ENCODE peak calls at places on chromosome 10, in four cellular contexts. S is endothelial cell, N is RWPE2, J is GM13977. H is an unnamed sample.

GRCh38 chr10:100554902-100555301 is 19.2 kb downstream of the HIF1AN start:
- DNase-seq in S (no peak), N (no peak), J (no peak), H (no peak)

GRCh38 chr10:97034301-97034700 is 151.5 kb downstream of the SLIT1 start:
- DNase-seq in S (no peak), N (no peak), J (no peak), H (peak; percentile 28)

GRCh38 chr10:61987951-61988379 is 86.5 kb downstream of the ARID5B start:
- DNase-seq in S (no peak), N (no peak), J (peak; percentile 77), H (no peak)

GRCh38 chr10:120221873-120222485 is 235.0 kb upstream of the PLPP4 start:
- DNase-seq in S (peak; percentile 63), N (no peak), J (peak; percentile 59), H (no peak)

GRCh38 chr10:119489572-119490326 is 52.8 kb downstream of the RGS10 start:
- DNase-seq in S (peak; percentile 86), N (no peak), J (peak; percentile 76), H (peak; percentile 87)

GRCh38 chr10:86117051-86117450 is 249.5 kb downstream of the GRID1 start:
- DNase-seq in S (no peak), N (no peak), J (no peak), H (no peak)

GRCh38 chr10:129832582-129833249 is 131.4 kb downstream of the EBF3 start:
- DNase-seq in S (no peak), N (no peak), J (no peak), H (no peak)

GRCh38 chr10:47452495-47453434 is 31.1 kb downstream of the ANXA8 start:
- DNase-seq in S (no peak), N (no peak), J (no peak), H (peak; percentile 74)

GRCh38 chr10:69810998-69811397 is 9.3 kb downstream of the COL13A1 start:
- DNase-seq in S (no peak), N (no peak), J (no peak), H (no peak)

GRCh38 chr10:43417950-43418768 is 9.2 kb upstream of the HNRNPF start:
- DNase-seq in S (no peak), N (no peak), J (peak; percentile 76), H (no peak)

GRCh38 chr10:116168329-116168728 is 104.7 kb downstream of the GFRA1 start:
- DNase-seq in S (no peak), N (no peak), J (no peak), H (no peak)

GRCh38 chr10:15700078-15700477 is 19.6 kb downstream of the ITGA8 start:
- DNase-seq in S (no peak), N (no peak), J (no peak), H (no peak)

GRCh38 chr10:15690031-15690430 is 29.7 kb downstream of the ITGA8 start:
- DNase-seq in S (no peak), N (no peak), J (no peak), H (no peak)

GRCh38 chr10:15695852-15696251 is 23.9 kb downstream of the ITGA8 start:
- DNase-seq in S (no peak), N (no peak), J (no peak), H (no peak)
- TF ChIP-seq CTCF in S (no peak), N (no peak), J (no peak), H (no peak)

GRCh38 chr10:31025142-31025541 is 6.5 kb downstream of the ZNF438 start:
- DNase-seq in S (no peak), N (no peak), J (no peak), H (no peak)

GRCh38 chr10:31028076-31028475 is 3.6 kb downstream of the ZNF438 start:
- DNase-seq in S (no peak), N (no peak), J (no peak), H (no peak)

GRCh38 chr10:31018977-31019376 is 12.7 kb downstream of the ZNF438 start:
- DNase-seq in S (no peak), N (no peak), J (no peak), H (no peak)

GRCh38 chr10:31020128-31020527 is 11.5 kb downstream of the ZNF438 start:
- DNase-seq in S (no peak), N (no peak), J (no peak), H (no peak)

GRCh38 chr10:31023558-31023957 is 8.1 kb downstream of the ZNF438 start:
- DNase-seq in S (no peak), N (no peak), J (no peak), H (no peak)
- TF ChIP-seq CTCF in S (no peak), N (no peak), J (no peak), H (no peak)

GRCh38 chr10:63977329-63977923 is 456.2 kb downstream of the REEP3 start:
- DNase-seq in S (peak; percentile 60), N (no peak), J (peak; percentile 68), H (no peak)
- TF ChIP-seq CTCF in S (peak; percentile 41), N (peak; percentile 48), J (peak; percentile 71), H (peak; percentile 77)

DNA sequence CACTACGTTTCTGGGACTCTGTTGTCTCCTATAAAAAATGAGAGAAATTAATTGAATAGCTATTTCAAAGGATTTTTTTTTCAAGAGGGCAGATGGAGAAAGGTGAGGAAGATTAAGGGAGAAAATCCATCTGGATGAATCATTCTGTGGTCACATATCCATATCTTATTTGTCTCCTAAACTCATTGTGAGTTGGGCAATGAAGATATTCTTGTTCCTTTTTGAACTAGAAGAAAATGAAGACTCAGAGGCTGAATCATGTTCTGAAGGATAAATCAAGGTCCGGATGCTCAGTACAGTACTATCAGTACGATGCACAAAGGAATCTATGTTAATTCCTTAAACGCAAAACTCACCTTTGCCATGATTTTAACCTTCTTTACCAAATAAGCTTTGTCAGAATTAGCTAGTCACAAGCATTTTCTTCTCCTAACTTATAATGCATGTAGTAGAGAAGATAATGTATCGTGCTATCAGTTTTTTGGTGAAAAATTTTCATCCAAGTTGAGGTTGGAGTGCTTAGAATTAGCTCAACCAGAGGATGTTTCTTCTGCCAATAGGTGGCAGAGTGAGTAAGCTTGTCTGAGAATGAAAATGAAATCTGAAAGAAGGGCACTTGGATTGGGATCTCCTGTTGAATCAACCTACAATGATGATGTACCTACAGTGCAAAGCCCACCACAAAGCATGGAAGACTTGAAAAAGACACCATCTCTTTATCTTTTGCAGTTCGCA is 446.9 kb downstream of the KIF20B start:
- DNase-seq in S (peak; percentile 11), N (no peak), J (no peak), H (no peak)
- TF ChIP-seq CTCF in S (peak; percentile 30), N (peak; percentile 80), J (peak; percentile 53), H (peak; percentile 79)